ENCODE peak calls at places on chromosomes 11 and 22, in seven cellular contexts. U, A, Z, Y, I, C and Q are unnamed samples.

GRCh38 chr11:35235944-35236666 is 97.1 kb downstream of the CD44 start:
- DNase-seq in Z (no peak), A (no peak), C (no peak), U (no peak), I (no peak), Y (peak; percentile 90), Q (no peak)

GRCh38 chr22:27310966-27311665 is 490.4 kb downstream of the MN1 start:
- DNase-seq in C (no peak), A (peak; percentile 41), Z (no peak), I (no peak), U (no peak), Y (peak; percentile 19), Q (peak; percentile 61)

GRCh38 chr22:29225422-29226090 is 19.9 kb downstream of the EMID1 start:
- DNase-seq in Z (peak; percentile 74), A (no peak), I (no peak), Y (no peak), U (no peak), C (no peak), Q (no peak)

GRCh38 chr11:78459738-78460137 is 42.1 kb upstream of the GAB2 start:
- DNase-seq in Z (no peak), A (no peak), I (no peak), Y (no peak), C (no peak), U (no peak), Q (no peak)

GRCh38 chr11:808427-809286 is 1.1 kb upstream of the RPLP2 start:
- DNase-seq in Y (peak; percentile 40), A (no peak), I (peak; percentile 50), C (no peak), Z (no peak), U (no peak), Q (no peak)

GRCh38 chr11:121769191-121769590 is 316.4 kb upstream of the SORL1-AS1 start:
- DNase-seq in C (no peak), U (no peak), Y (no peak), A (no peak), Z (no peak), I (no peak), Q (no peak)

GRCh38 chr11:44300881-44301855 is 8.8 kb downstream of the ALX4 start:
- DNase-seq in Z (no peak), U (no peak), Y (peak; percentile 61), I (no peak), A (no peak), C (no peak), Q (no peak)

GRCh38 chr11:72972541-72973128 is 158.4 kb downstream of the ATG16L2 start:
- DNase-seq in C (no peak), U (no peak), Y (no peak), Z (no peak), A (no peak), I (no peak), Q (no peak)

GRCh38 chr11:63813563-63814382 is 517 bp downstream of the SPINDOC start:
- DNase-seq in Z (peak; percentile 77), I (no peak), A (peak; percentile 54), C (peak; percentile 54), Y (no peak), U (peak; percentile 48), Q (peak; percentile 76)

GRCh38 chr11:14189874-14190273 is 169.1 kb downstream of the RRAS2 start:
- DNase-seq in Z (no peak), U (peak; percentile 6), Y (no peak), I (no peak), C (no peak), A (no peak), Q (no peak)

GRCh38 chr11:2267306-2267861 is 3.0 kb downstream of the ASCL2 start:
- DNase-seq in A (no peak), C (no peak), I (no peak), Y (no peak), Z (peak; percentile 57), U (no peak), Q (no peak)

GRCh38 chr22:32969502-32969901 is 88.7 kb downstream of the SYN3 start:
- DNase-seq in C (no peak), I (no peak), U (no peak), Y (no peak), A (no peak), Z (no peak), Q (no peak)

GRCh38 chr11:64970731-64971151 is 1.2 kb downstream of the MAJIN start:
- DNase-seq in Z (no peak), A (no peak), I (no peak), Y (peak; percentile 98), C (no peak), U (no peak), Q (no peak)

GRCh38 chr11:105618343-105618955 is 8.6 kb downstream of the GRIA4 start:
- DNase-seq in U (no peak), Z (no peak), I (no peak), Y (no peak), C (no peak), A (no peak), Q (no peak)

GRCh38 chr11:33695051-33695566 is 5.5 kb downstream of the C11orf91 start:
- DNase-seq in Z (no peak), A (no peak), U (no peak), Y (no peak), I (no peak), C (no peak), Q (no peak)

GRCh38 chr11:35930466-35930865 is 13.4 kb upstream of the LDLRAD3 start:
- DNase-seq in C (no peak), A (no peak), U (no peak), Z (no peak), Y (no peak), I (no peak), Q (no peak)

GRCh38 chr22:43292633-43293025 is 50.5 kb downstream of the SCUBE1 start:
- DNase-seq in I (no peak), C (no peak), A (no peak), U (no peak), Z (no peak), Y (no peak), Q (no peak)

GRCh38 chr22:44752285-44753188 is at the start of gene ARHGAP8:
- DNase-seq in Y (no peak), U (peak; percentile 20), Z (peak; percentile 87), C (peak; percentile 38), I (no peak), A (peak; percentile 69), Q (peak; percentile 56)

GRCh38 chr11:128848815-128849455 is 18.2 kb downstream of the KCNJ1 start:
- DNase-seq in A (peak; percentile 90), Y (no peak), I (peak; percentile 15), U (peak; percentile 81), Z (peak; percentile 77), C (no peak), Q (peak; percentile 86)

GRCh38 chr11:64687641-64688533 is 35.1 kb downstream of the NRXN2 start:
- DNase-seq in A (no peak), C (no peak), U (no peak), Z (peak; percentile 56), I (no peak), Y (no peak), Q (no peak)

GRCh38 chr22:27662359-27663030 is 139.1 kb downstream of the MN1 start:
- DNase-seq in Y (no peak), Z (no peak), C (no peak), I (no peak), A (no peak), U (no peak), Q (no peak)

GRCh38 chr11:113675003-113675471 is 31.1 kb downstream of the TMPRSS5 start:
- DNase-seq in U (no peak), Y (no peak), A (no peak), Z (no peak), C (no peak), I (no peak), Q (no peak)

GRCh38 chr11:27563201-27563600 is 56.6 kb upstream of the LIN7C start:
- DNase-seq in U (no peak), C (no peak), Z (no peak), I (no peak), A (no peak), Y (no peak), Q (no peak)

GRCh38 chr11:13429288-13429687 is 33.7 kb downstream of the BTBD10 start:
- DNase-seq in I (no peak), C (no peak), Y (no peak), Z (no peak), U (no peak), A (no peak), Q (no peak)

GRCh38 chr11:65486570-65487466 is 12.0 kb upstream of the MALAT1 start:
- DNase-seq in C (no peak), I (no peak), A (no peak), Z (peak; percentile 38), Y (no peak), U (no peak), Q (no peak)